ENCODE peak calls at places on chromosomes 4 and X, in five cellular contexts. D is K562, L is neural progenitor cell, K is HCT116, N is endothelial cell of umbilical vein. G is an unnamed sample.

GRCh38 chrX:72062890-72063289 is 68.8 kb downstream of the RTL5 start:
- DNase-seq in D (no peak), L (no peak), K (no peak), N (no peak), G (no peak)

GRCh38 chrX:1465261-1466231 is 12.8 kb upstream of the ASMTL start:
- DNase-seq in D (no peak), L (no peak), K (no peak), N (no peak), G (no peak)

GRCh38 chr4:169385356-169385755 is 114.6 kb upstream of the SH3RF1 start:
- DNase-seq in D (no peak), L (no peak), K (no peak), N (no peak), G (no peak)

GRCh38 chrX:110082156-110082555 is 79.2 kb downstream of the TMEM164 start:
- DNase-seq in D (no peak), L (no peak), K (no peak), N (peak; percentile 53), G (no peak)

GRCh38 chr4:165861378-165861777 is 11.7 kb upstream of the TLL1 start:
- DNase-seq in D (no peak), L (no peak), K (no peak), N (no peak), G (no peak)

GRCh38 chr4:77783881-77784280 is 35.3 kb downstream of the CNOT6L start:
- DNase-seq in D (no peak), L (no peak), K (no peak), N (no peak), G (no peak)

GRCh38 chrX:129529685-129530281 is 6.5 kb upstream of the SMARCA1 start:
- DNase-seq in D (no peak), L (no peak), K (no peak), N (no peak), G (no peak)

GRCh38 chr4:148438047-148438446 is 4.2 kb downstream of the NR3C2 start:
- DNase-seq in D (no peak), L (peak; percentile 3), K (no peak), N (no peak), G (no peak)

GRCh38 chr4:94660614-94661013 is 97.1 kb upstream of the BMPR1B start:
- DNase-seq in D (no peak), L (no peak), K (no peak), N (no peak), G (no peak)

GRCh38 chr4:153211986-153212720 is 7.9 kb downstream of the TRIM2 start:
- DNase-seq in D (no peak), L (no peak), K (no peak), N (no peak), G (no peak)

GRCh38 chr4:85842540-85842939 is 367.6 kb downstream of the ARHGAP24 start:
- DNase-seq in D (no peak), L (no peak), K (no peak), N (peak; percentile 96), G (no peak)

GRCh38 chrX:131617182-131617581 is 73.3 kb downstream of the OR13H1 start:
- DNase-seq in D (no peak), L (no peak), K (no peak), N (no peak), G (no peak)

GRCh38 chrX:106203315-106203714 is 35.2 kb downstream of the PWWP3B start:
- DNase-seq in D (no peak), L (no peak), K (no peak), N (no peak), G (no peak)

GRCh38 chr4:163548481-163549243 is 54.2 kb downstream of the TMA16 start:
- DNase-seq in D (peak; percentile 18), L (peak; percentile 70), K (no peak), N (peak; percentile 58), G (peak; percentile 64)

GRCh38 chr4:70637239-70637920 is 8.8 kb downstream of the ENAM start:
- DNase-seq in D (no peak), L (no peak), K (no peak), N (no peak), G (no peak)

GRCh38 chr4:165476214-165477098 is 97.6 kb downstream of the CPE start:
- DNase-seq in D (peak; percentile 75), L (no peak), K (peak; percentile 72), N (peak; percentile 33), G (no peak)

GRCh38 chr4:179307297-179308136 is 1865.3 kb upstream of the AGA start:
- DNase-seq in D (peak; percentile 20), L (peak; percentile 71), K (peak; percentile 42), N (no peak), G (peak; percentile 55)

GRCh38 chr4:180870623-180871022 is 1372.6 kb upstream of the TENM3 start:
- DNase-seq in D (no peak), L (no peak), K (no peak), N (no peak), G (no peak)

GRCh38 chrX:42778096-42778495 is at the start of gene PPP1R2C:
- DNase-seq in D (no peak), L (no peak), K (no peak), N (no peak), G (no peak)

GRCh38 chr4:121307441-121308327 is 73.1 kb downstream of the QRFPR start:
- DNase-seq in D (peak; percentile 35), L (peak; percentile 80), K (peak; percentile 63), N (peak; percentile 24), G (peak; percentile 28)

GRCh38 chr4:48331577-48332340 is 9.6 kb upstream of the SLAIN2 start:
- DNase-seq in D (no peak), L (no peak), K (no peak), N (no peak), G (no peak)

GRCh38 chr4:174714393-174715211 is 114.4 kb downstream of the GLRA3 start:
- DNase-seq in D (peak; percentile 70), L (peak; percentile 64), K (peak; percentile 59), N (peak; percentile 10), G (peak; percentile 56)

GRCh38 chr4:20086768-20087167 is 164.9 kb upstream of the SLIT2 start:
- DNase-seq in D (no peak), L (no peak), K (no peak), N (no peak), G (no peak)

GRCh38 chr4:1233641-1234277 is 15.2 kb downstream of the CTBP1 start:
- DNase-seq in D (no peak), L (no peak), K (no peak), N (peak; percentile 30), G (no peak)

GRCh38 chr4:1236103-1236641 is 12.8 kb downstream of the CTBP1 start:
- DNase-seq in D (no peak), L (no peak), K (no peak), N (no peak), G (no peak)

GRCh38 chr4:1234296-1234695 is 14.6 kb downstream of the CTBP1 start:
- DNase-seq in D (no peak), L (no peak), K (no peak), N (peak; percentile 20), G (no peak)

GRCh38 chr4:1234811-1235292 is 14.1 kb downstream of the CTBP1 start:
- DNase-seq in D (no peak), L (no peak), K (no peak), N (no peak), G (no peak)

DNA sequence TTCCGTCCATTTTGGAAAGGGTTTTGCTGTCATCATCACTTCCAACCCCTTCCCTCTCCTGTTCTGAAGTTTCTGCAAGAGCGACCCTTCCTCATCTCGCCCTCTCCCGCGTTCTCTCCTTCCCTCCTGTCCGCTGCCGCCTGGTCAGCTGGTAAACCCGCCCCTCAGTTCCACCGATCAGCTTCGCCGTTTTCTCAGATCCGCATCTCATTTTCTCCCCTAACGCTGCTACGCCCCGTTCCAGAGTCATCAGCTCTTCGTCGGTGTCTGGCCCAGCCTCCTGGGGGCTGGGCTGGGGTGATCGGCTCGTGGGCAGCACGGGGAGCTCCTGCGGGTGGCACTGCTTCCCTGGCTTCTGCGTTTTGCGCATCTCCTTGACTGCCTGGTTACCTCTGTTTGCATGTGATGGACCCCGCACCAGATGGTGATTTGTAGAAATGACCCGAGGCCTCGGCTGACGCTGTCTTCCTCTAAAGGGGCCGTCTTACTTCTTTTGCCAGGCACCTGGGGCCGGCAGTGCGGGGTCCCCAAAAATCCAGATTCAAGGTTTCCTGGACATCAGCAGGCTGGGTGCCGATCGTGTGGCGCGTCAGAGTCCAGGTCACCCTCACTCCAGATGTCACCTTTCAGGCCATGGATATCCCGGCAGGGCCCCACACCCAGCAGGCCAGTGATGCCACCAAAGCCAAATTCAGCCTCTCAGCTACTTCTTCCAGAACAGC is 13.4 kb downstream of the CTBP1 start:
- DNase-seq in D (no peak), L (no peak), K (no peak), N (no peak), G (no peak)
- H4K20me1 ChIP-seq in D (no peaks in the 10 kb centered on the region), L (peaks cover 44% of the 10 kb centered on the region), K (no peaks in the 10 kb centered on the region), N (no peaks in the 10 kb centered on the region), G (no peaks in the 10 kb centered on the region)

GRCh38 chrX:45751156-45751555 is 550.5 kb upstream of the DIPK2B start:
- DNase-seq in D (no peak), L (no peak), K (no peak), N (peak; percentile 1), G (no peak)
- H4K20me1 ChIP-seq in D (no peaks in the 10 kb centered on the region), L (no peaks in the 10 kb centered on the region), K (no peaks in the 10 kb centered on the region), N (no peaks in the 10 kb centered on the region), G (no peaks in the 10 kb centered on the region)

DNA sequence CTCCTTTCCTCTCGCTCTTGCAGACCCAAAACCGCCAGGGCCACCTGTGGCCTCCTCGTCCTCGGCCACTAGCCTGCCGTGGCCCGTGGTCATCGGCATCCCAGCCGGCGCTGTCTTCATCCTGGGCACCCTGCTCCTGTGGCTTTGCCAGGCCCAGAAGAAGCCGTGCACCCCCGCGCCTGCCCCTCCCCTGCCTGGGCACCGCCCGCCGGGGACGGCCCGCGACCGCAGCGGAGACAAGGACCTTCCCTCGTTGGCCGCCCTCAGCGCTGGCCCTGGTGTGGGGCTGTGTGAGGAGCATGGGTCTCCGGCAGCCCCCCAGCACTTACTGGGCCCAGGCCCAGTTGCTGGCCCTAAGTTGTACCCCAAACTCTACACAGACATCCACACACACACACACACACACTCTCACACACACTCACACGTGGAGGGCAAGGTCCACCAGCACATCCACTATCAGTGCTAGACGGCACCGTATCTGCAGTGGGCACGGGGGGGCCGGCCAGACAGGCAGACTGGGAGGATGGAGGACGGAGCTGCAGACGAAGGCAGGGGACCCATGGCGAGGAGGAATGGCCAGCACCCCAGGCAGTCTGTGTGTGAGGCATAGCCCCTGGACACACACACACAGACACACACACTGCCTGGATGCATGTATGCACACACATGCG is 13.6 kb downstream of the FGFRL1 start:
- DNase-seq in D (no peak), L (no peak), K (no peak), N (no peak), G (no peak)
- H4K20me1 ChIP-seq in D (no peaks in the 10 kb centered on the region), L (peaks cover 14% of the 10 kb centered on the region), K (no peaks in the 10 kb centered on the region), N (no peaks in the 10 kb centered on the region), G (no peaks in the 10 kb centered on the region)

GRCh38 chr4:7062816-7063215 is 5.0 kb downstream of the GRPEL1 start:
- DNase-seq in D (no peak), L (no peak), K (no peak), N (no peak), G (no peak)
- H4K20me1 ChIP-seq in D (peaks cover 8% of the 10 kb centered on the region), L (peaks cover 28% of the 10 kb centered on the region), K (no peaks in the 10 kb centered on the region), N (no peaks in the 10 kb centered on the region), G (peaks cover 17% of the 10 kb centered on the region)

DNA sequence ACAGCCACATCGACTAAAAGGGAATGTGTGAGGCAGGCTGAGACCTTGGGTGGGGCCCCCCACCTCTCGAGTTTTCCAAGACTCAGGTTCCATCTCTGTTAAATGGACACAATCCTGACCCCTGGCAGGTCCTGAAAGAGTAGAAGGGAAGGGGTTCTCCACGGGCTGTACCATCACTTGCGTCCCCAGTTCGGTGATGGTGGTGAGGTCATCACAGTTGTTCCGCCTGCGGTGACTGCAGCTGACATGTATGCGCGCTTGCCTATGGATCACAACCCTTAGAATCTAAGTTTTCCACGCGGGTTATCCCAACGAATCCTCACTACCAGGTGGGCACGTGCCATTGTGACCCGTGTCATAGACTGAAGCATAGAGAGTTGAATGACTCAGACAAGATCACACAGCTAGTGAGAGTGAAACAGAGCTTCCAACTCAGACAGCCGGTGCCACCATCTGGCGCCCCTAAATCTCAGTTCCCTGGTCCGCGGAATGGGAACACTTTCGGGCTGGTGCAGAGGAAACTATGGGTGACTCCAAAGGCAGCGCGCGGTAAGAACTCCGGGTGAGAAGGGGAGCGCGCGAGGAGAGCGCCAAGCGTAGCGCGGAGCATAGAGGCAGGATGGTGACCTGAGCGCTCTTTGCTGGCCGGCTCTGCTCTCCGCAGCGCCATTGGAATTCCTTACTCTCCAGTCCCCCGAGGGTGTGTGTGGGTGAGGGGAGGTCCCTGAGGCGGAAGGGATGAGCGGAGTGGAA is 10.4 kb downstream of the MSX1 start:
- DNase-seq in D (no peak), L (peak; percentile 74), K (no peak), N (no peak), G (no peak)
- H4K20me1 ChIP-seq in D (peaks cover 13% of the 10 kb centered on the region), L (peaks cover 82% of the 10 kb centered on the region), K (no peaks in the 10 kb centered on the region), N (no peaks in the 10 kb centered on the region), G (no peaks in the 10 kb centered on the region)

G was measured in OCI-LY7.